ENCODE peak calls at places on chromosomes 11 and 22, in six cellular contexts. One of them, this sample, is unnamed.

GRCh38 chr22:29002603-29003002 is 59.0 kb downstream of the C22orf31 start:
- DNase-seq in left lung: no peak
- DNase-seq in CD8-positive, alpha-beta T cell: no peak
- DNase-seq in Caco-2: no peak
- DNase-seq in CD8-positive, alpha-beta memory T cell: no peak
- DNase-seq in psoas muscle: peak
- DNase-seq in this sample: no peak

GRCh38 chr11:32145282-32145681 is 54.4 kb downstream of the RCN1 start:
- DNase-seq in left lung: no peak
- DNase-seq in CD8-positive, alpha-beta T cell: no peak
- DNase-seq in Caco-2: no peak
- DNase-seq in CD8-positive, alpha-beta memory T cell: no peak
- DNase-seq in psoas muscle: no peak
- DNase-seq in this sample: no peak

GRCh38 chr11:47412152-47412746 is 3.9 kb downstream of the SLC39A13 start:
- DNase-seq in left lung: peak
- DNase-seq in CD8-positive, alpha-beta T cell: no peak
- DNase-seq in Caco-2: peak
- DNase-seq in CD8-positive, alpha-beta memory T cell: peak
- DNase-seq in psoas muscle: peak
- DNase-seq in this sample: peak

GRCh38 chr11:65911682-65912568 is 6.9 kb downstream of the C11orf68 start:
- DNase-seq in left lung: no peak
- DNase-seq in CD8-positive, alpha-beta T cell: no peak
- DNase-seq in Caco-2: peak
- DNase-seq in CD8-positive, alpha-beta memory T cell: no peak
- DNase-seq in psoas muscle: peak
- DNase-seq in this sample: no peak

GRCh38 chr11:34053161-34053686 is 1.7 kb downstream of the CAPRIN1 start:
- DNase-seq in left lung: peak
- DNase-seq in CD8-positive, alpha-beta T cell: peak
- DNase-seq in Caco-2: peak
- DNase-seq in CD8-positive, alpha-beta memory T cell: peak
- DNase-seq in psoas muscle: peak
- DNase-seq in this sample: peak

GRCh38 chr22:19750666-19751490 is 9.7 kb upstream of the TBX1 start:
- DNase-seq in left lung: no peak
- DNase-seq in CD8-positive, alpha-beta T cell: no peak
- DNase-seq in Caco-2: no peak
- DNase-seq in CD8-positive, alpha-beta memory T cell: no peak
- DNase-seq in psoas muscle: no peak
- DNase-seq in this sample: no peak

GRCh38 chr22:25368271-25368670 is 148.8 kb downstream of the CRYBB2 start:
- DNase-seq in left lung: no peak
- DNase-seq in CD8-positive, alpha-beta T cell: no peak
- DNase-seq in Caco-2: no peak
- DNase-seq in CD8-positive, alpha-beta memory T cell: no peak
- DNase-seq in psoas muscle: peak
- DNase-seq in this sample: no peak

GRCh38 chr11:116731821-116732739 is 40.7 kb downstream of the BUD13 start:
- DNase-seq in left lung: peak
- DNase-seq in CD8-positive, alpha-beta T cell: no peak
- DNase-seq in Caco-2: peak
- DNase-seq in CD8-positive, alpha-beta memory T cell: no peak
- DNase-seq in psoas muscle: no peak
- DNase-seq in this sample: no peak

GRCh38 chr11:90135016-90135415 is 553 bp downstream of the NAALAD2 start:
- DNase-seq in left lung: no peak
- DNase-seq in CD8-positive, alpha-beta T cell: no peak
- DNase-seq in Caco-2: no peak
- DNase-seq in CD8-positive, alpha-beta memory T cell: no peak
- DNase-seq in psoas muscle: no peak
- DNase-seq in this sample: no peak

GRCh38 chr11:80990885-80991284 is 1550.1 kb upstream of the TENM4 start:
- DNase-seq in left lung: no peak
- DNase-seq in CD8-positive, alpha-beta T cell: no peak
- DNase-seq in Caco-2: no peak
- DNase-seq in CD8-positive, alpha-beta memory T cell: no peak
- DNase-seq in psoas muscle: no peak
- DNase-seq in this sample: no peak

GRCh38 chr11:117997436-117998200 is 11.4 kb downstream of the IL10RA start:
- DNase-seq in left lung: no peak
- DNase-seq in CD8-positive, alpha-beta T cell: no peak
- DNase-seq in Caco-2: peak
- DNase-seq in CD8-positive, alpha-beta memory T cell: no peak
- DNase-seq in psoas muscle: no peak
- DNase-seq in this sample: no peak

GRCh38 chr11:97956904-97957303 is 1063.8 kb upstream of the CNTN5 start:
- DNase-seq in left lung: no peak
- DNase-seq in CD8-positive, alpha-beta T cell: no peak
- DNase-seq in Caco-2: no peak
- DNase-seq in CD8-positive, alpha-beta memory T cell: no peak
- DNase-seq in psoas muscle: no peak
- DNase-seq in this sample: no peak

GRCh38 chr11:43245471-43245870 is 66.3 kb upstream of the API5 start:
- DNase-seq in left lung: no peak
- DNase-seq in CD8-positive, alpha-beta T cell: no peak
- DNase-seq in Caco-2: no peak
- DNase-seq in CD8-positive, alpha-beta memory T cell: no peak
- DNase-seq in psoas muscle: no peak
- DNase-seq in this sample: no peak

GRCh38 chr11:70696564-70696963 is 298.2 kb downstream of the CTTN start:
- DNase-seq in left lung: no peak
- DNase-seq in CD8-positive, alpha-beta T cell: no peak
- DNase-seq in Caco-2: no peak
- DNase-seq in CD8-positive, alpha-beta memory T cell: no peak
- DNase-seq in psoas muscle: no peak
- DNase-seq in this sample: no peak

GRCh38 chr11:70694371-70694770 is 296.0 kb downstream of the CTTN start:
- DNase-seq in left lung: no peak
- DNase-seq in CD8-positive, alpha-beta T cell: no peak
- DNase-seq in Caco-2: no peak
- DNase-seq in CD8-positive, alpha-beta memory T cell: no peak
- DNase-seq in psoas muscle: no peak
- DNase-seq in this sample: no peak

GRCh38 chr11:70697701-70698100 is 299.4 kb downstream of the CTTN start:
- DNase-seq in left lung: no peak
- DNase-seq in CD8-positive, alpha-beta T cell: no peak
- DNase-seq in Caco-2: no peak
- DNase-seq in CD8-positive, alpha-beta memory T cell: no peak
- DNase-seq in psoas muscle: peak
- DNase-seq in this sample: no peak

GRCh38 chr11:70695086-70695960 is 297.0 kb downstream of the CTTN start:
- DNase-seq in left lung: no peak
- DNase-seq in CD8-positive, alpha-beta T cell: no peak
- DNase-seq in Caco-2: no peak
- DNase-seq in CD8-positive, alpha-beta memory T cell: no peak
- DNase-seq in psoas muscle: no peak
- DNase-seq in this sample: no peak

DNA sequence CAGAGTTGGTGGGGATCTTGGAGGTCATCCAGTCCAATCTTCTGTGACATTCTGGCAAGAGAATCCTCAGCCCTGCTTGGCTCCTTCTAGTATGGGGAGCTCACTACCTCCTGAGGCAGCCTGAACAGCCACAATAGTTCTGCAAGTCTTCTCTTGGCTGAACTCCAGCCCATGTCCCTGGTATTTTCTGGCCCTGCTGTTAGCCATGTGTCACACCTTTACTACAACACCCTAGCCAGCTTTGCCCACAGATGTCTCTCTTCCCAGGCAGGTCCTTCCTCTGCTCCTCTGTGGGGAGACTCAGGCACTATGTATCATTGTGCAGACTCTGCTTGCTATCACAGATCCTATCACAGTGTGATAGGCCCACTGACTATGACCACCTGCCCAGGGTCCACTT is 297.7 kb downstream of the CTTN start:
- DNase-seq in left lung: no peak
- DNase-seq in CD8-positive, alpha-beta T cell: no peak
- DNase-seq in Caco-2: no peak
- DNase-seq in CD8-positive, alpha-beta memory T cell: no peak
- DNase-seq in psoas muscle: no peak
- DNase-seq in this sample: no peak
- H3K4me3 ChIP-seq in left lung: no peak
- H3K4me3 ChIP-seq in CD8-positive, alpha-beta T cell: no peak
- H3K4me3 ChIP-seq in Caco-2: no peak
- H3K4me3 ChIP-seq in CD8-positive, alpha-beta memory T cell: no peak
- H3K4me3 ChIP-seq in psoas muscle: no peak
- H3K4me3 ChIP-seq in this sample: no peak

GRCh38 chr22:30421695-30422480 is 3.7 kb upstream of the MTFP1 start:
- DNase-seq in left lung: no peak
- DNase-seq in CD8-positive, alpha-beta T cell: no peak
- DNase-seq in Caco-2: no peak
- DNase-seq in CD8-positive, alpha-beta memory T cell: no peak
- DNase-seq in psoas muscle: no peak
- DNase-seq in this sample: no peak
- H3K4me3 ChIP-seq in left lung: no peak
- H3K4me3 ChIP-seq in CD8-positive, alpha-beta T cell: no peak
- H3K4me3 ChIP-seq in Caco-2: peak
- H3K4me3 ChIP-seq in CD8-positive, alpha-beta memory T cell: peak
- H3K4me3 ChIP-seq in psoas muscle: peak
- H3K4me3 ChIP-seq in this sample: peak

DNA sequence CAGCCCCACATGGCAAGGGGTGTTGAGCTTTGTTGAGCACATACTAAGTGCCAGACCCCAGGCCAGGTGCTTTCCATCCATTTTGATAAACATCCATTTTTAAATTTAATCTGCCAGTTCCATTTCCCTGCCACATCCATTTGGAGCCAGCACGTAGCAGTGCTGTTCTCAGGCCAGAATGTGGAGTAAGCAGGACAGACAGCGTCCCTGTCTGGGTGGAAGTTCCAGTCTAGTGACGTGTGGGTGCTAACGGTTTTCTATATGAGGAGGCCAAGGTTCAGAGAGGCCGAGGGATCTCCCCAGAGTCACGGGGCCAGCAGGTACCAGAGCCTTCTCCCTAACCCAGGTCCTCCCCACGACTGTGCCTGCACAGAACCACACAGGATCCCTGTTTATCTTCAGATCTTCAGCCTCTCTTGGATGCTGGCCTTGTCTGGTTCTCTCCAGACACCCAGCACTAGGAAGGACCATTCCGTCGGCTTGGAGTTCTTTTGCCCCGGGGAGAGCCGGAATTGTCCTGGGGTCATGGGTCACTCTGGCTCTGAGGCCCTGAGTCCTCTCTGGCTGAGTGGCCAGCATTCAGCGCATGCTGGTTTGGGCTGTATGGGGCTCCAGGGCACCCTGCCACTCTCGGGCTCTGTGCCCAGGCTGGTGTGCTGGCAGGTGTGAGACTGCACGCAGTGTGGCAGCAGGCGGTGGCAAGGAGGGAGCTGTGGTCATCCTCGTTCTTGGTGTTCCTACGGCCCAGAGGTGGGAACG is 63.6 kb upstream of the PPARA start:
- DNase-seq in left lung: peak
- DNase-seq in CD8-positive, alpha-beta T cell: no peak
- DNase-seq in Caco-2: peak
- DNase-seq in CD8-positive, alpha-beta memory T cell: no peak
- DNase-seq in psoas muscle: peak
- DNase-seq in this sample: no peak
- H3K4me3 ChIP-seq in left lung: no peak
- H3K4me3 ChIP-seq in CD8-positive, alpha-beta T cell: no peak
- H3K4me3 ChIP-seq in Caco-2: peak
- H3K4me3 ChIP-seq in CD8-positive, alpha-beta memory T cell: no peak
- H3K4me3 ChIP-seq in psoas muscle: peak
- H3K4me3 ChIP-seq in this sample: no peak

GRCh38 chr22:39294571-39295468 is 24.6 kb downstream of the RPL3 start:
- DNase-seq in left lung: no peak
- DNase-seq in CD8-positive, alpha-beta T cell: no peak
- DNase-seq in Caco-2: no peak
- DNase-seq in CD8-positive, alpha-beta memory T cell: no peak
- DNase-seq in psoas muscle: no peak
- DNase-seq in this sample: no peak

GRCh38 chr22:39292002-39292401 is 27.4 kb downstream of the RPL3 start:
- DNase-seq in left lung: no peak
- DNase-seq in CD8-positive, alpha-beta T cell: no peak
- DNase-seq in Caco-2: no peak
- DNase-seq in CD8-positive, alpha-beta memory T cell: no peak
- DNase-seq in psoas muscle: no peak
- DNase-seq in this sample: no peak

GRCh38 chr22:39291501-39291900 is 27.9 kb downstream of the RPL3 start:
- DNase-seq in left lung: no peak
- DNase-seq in CD8-positive, alpha-beta T cell: no peak
- DNase-seq in Caco-2: no peak
- DNase-seq in CD8-positive, alpha-beta memory T cell: no peak
- DNase-seq in psoas muscle: no peak
- DNase-seq in this sample: no peak

GRCh38 chr22:39292561-39293074 is 26.8 kb downstream of the RPL3 start:
- DNase-seq in left lung: peak
- DNase-seq in CD8-positive, alpha-beta T cell: no peak
- DNase-seq in Caco-2: peak
- DNase-seq in CD8-positive, alpha-beta memory T cell: no peak
- DNase-seq in psoas muscle: peak
- DNase-seq in this sample: no peak

DNA sequence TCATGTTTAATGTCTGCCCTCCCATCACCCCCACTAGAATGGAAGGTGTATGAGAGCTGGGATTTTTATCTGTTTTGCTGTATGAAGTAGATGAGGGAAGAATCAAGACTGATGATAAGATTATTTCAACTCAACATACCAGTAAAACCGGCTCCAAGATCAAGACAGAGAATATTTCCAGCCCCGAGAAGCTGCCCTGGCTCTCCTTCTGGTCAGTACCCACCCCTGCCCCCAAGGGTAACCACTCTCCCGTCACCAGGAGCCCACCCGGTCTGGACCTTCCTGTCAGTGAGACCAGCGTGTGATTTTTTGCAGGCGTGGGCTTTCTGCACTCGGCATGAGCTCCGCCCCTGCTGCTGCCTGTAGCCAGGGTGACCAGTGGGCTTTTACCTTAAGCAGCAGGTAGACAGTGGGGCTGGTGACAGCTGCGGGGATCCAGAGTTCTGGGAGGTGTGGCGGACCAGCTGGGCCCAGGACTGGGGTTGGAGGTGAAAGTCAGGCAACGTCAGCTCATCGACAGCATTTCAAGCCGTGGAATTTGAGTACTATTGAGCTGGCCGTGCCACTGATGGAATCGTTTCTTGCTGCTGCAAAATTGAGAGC is 25.6 kb downstream of the RPL3 start:
- DNase-seq in left lung: no peak
- DNase-seq in CD8-positive, alpha-beta T cell: no peak
- DNase-seq in Caco-2: no peak
- DNase-seq in CD8-positive, alpha-beta memory T cell: no peak
- DNase-seq in psoas muscle: no peak
- DNase-seq in this sample: no peak
- H3K4me3 ChIP-seq in left lung: no peak
- H3K4me3 ChIP-seq in CD8-positive, alpha-beta T cell: no peak
- H3K4me3 ChIP-seq in Caco-2: no peak
- H3K4me3 ChIP-seq in CD8-positive, alpha-beta memory T cell: no peak
- H3K4me3 ChIP-seq in psoas muscle: no peak
- H3K4me3 ChIP-seq in this sample: no peak

This sample was measured in DND-41.